ENCODE peak calls at places on chromosomes 12 and 14, in four cellular contexts. Y is tibial nerve, Z is ascending aorta, T is endothelial cell. K is an unnamed sample.

GRCh38 chr12:85807681-85808228 is 28.5 kb downstream of the RASSF9 start:
- DNase-seq in Y (no peak), Z (no peak), T (no peak), K (no peak)

GRCh38 chr14:95518045-95518751 is 1.7 kb upstream of the SYNE3 start:
- DNase-seq in Y (no peak), Z (peak), T (no peak), K (no peak)

GRCh38 chr12:19031032-19031431 is 98.5 kb upstream of the PLEKHA5 start:
- DNase-seq in Y (no peak), Z (no peak), T (no peak), K (no peak)

GRCh38 chr12:63948211-63948610 is 103.7 kb downstream of the SRGAP1 start:
- DNase-seq in Y (no peak), Z (no peak), T (no peak), K (no peak)

GRCh38 chr12:68042212-68042699 is 53.0 kb downstream of the IFNG-AS1 start:
- DNase-seq in Y (no peak), Z (no peak), T (no peak), K (no peak)

GRCh38 chr12:8449293-8449944 is 6.3 kb upstream of the CLEC6A start:
- DNase-seq in Y (no peak), Z (no peak), T (no peak), K (no peak)

GRCh38 chr14:39628087-39628486 is 195.9 kb upstream of the FBXO33 start:
- DNase-seq in Y (no peak), Z (no peak), T (no peak), K (no peak)

GRCh38 chr14:100122481-100123215 is 36.8 kb downstream of the DEGS2 start:
- DNase-seq in Y (no peak), Z (no peak), T (no peak), K (no peak)

GRCh38 chr14:101073598-101073965 is 170.1 kb upstream of the RTL1 start:
- DNase-seq in Y (no peak), Z (peak), T (no peak), K (peak)

GRCh38 chr12:120984351-120984898 is 6.1 kb downstream of the HNF1A start:
- DNase-seq in Y (no peak), Z (no peak), T (no peak), K (no peak)

GRCh38 chr12:55727643-55728184 is 1.1 kb downstream of the CD63 start:
- DNase-seq in Y (peak), Z (no peak), T (no peak), K (no peak)

GRCh38 chr12:20024194-20024593 is 344.1 kb upstream of the PDE3A start:
- DNase-seq in Y (peak), Z (no peak), T (no peak), K (no peak)

GRCh38 chr12:123744836-123745235 is 17.3 kb upstream of the DNAH10 start:
- DNase-seq in Y (no peak), Z (no peak), T (peak), K (no peak)

GRCh38 chr14:104925941-104926609 is 1.4 kb downstream of the PLD4 start:
- DNase-seq in Y (no peak), Z (peak), T (no peak), K (peak)

GRCh38 chr14:81453166-81453766 is 53.1 kb upstream of the STON2 start:
- DNase-seq in Y (peak), Z (no peak), T (peak), K (no peak)

GRCh38 chr14:76324133-76324532 is 51.8 kb upstream of the ESRRB start:
- DNase-seq in Y (no peak), Z (no peak), T (no peak), K (no peak)

GRCh38 chr14:94889520-94890312 is 119.8 kb upstream of the GSC start:
- DNase-seq in Y (no peak), Z (no peak), T (no peak), K (no peak)

GRCh38 chr14:30330452-30330851 is 228.5 kb upstream of the G2E3 start:
- DNase-seq in Y (no peak), Z (no peak), T (no peak), K (no peak)
- TF ChIP-seq CTCF in Y (no peak), Z (no peak), T (peak), K (no peak)

GRCh38 chr14:49306152-49306751 is 279.9 kb downstream of the RPS29 start:
- DNase-seq in Y (no peak), Z (no peak), T (no peak), K (no peak)
- TF ChIP-seq CTCF in Y (peak), Z (no peak), T (peak), K (peak)

GRCh38 chr14:63852817-63853730 is at the start of gene SYNE2:
- DNase-seq in Y (peak), Z (peak), T (peak), K (peak)
- TF ChIP-seq CTCF in Y (peak), Z (peak), T (no peak), K (no peak)

DNA sequence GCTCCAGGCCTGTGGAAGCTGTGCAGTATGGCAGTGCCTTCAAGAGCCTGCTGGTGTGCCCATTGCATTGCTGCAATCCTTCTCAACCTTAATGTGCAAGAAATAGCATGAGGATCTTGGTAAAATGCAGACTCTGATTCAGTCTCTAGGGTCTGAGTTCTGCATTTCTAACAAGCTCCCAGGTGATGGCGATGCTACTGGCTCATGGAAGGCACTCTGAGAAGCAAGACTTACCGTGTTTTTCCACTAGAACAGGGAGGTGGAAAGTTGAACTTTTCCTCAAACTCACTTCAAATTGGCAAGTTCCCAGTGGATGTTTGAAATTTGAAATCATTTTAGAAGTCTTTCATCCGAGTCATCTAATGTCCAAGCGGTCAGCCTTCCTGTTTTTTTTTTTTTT is 55.5 kb downstream of the MYRFL start:
- DNase-seq in Y (no peak), Z (no peak), T (no peak), K (no peak)
- TF ChIP-seq CTCF in Y (no peak), Z (no peak), T (no peak), K (no peak)

GRCh38 chr14:61453103-61453767 is 131.9 kb downstream of the PRKCH start:
- DNase-seq in Y (no peak), Z (no peak), T (no peak), K (no peak)
- TF ChIP-seq CTCF in Y (no peak), Z (no peak), T (no peak), K (no peak)

GRCh38 chr12:40760821-40761220 is 68.6 kb downstream of the CNTN1 start:
- DNase-seq in Y (no peak), Z (no peak), T (no peak), K (no peak)

GRCh38 chr12:40762072-40762471 is 69.8 kb downstream of the CNTN1 start:
- DNase-seq in Y (no peak), Z (no peak), T (no peak), K (no peak)
- TF ChIP-seq CTCF in Y (no peak), Z (no peak), T (no peak), K (no peak)

DNA sequence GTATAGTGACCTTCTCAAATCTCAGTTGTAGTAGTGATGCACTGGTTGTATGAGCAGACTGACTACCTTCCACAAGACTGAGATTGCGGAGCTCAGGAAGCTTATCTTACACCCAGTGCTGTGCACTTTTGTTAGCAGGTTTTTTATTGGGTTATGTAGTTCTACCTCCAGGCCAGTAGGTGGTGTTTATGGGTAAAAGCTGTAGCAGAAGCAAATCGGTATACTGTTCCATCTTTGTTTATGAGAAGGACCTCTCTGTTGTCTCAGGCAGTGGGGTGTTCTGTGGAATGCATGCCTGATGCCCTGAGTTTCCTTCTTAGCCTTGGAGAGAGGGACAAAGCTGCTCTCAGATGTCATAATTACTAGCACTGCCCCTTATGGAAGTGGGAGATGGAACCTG is 217.8 kb downstream of the LRFN5 start:
- DNase-seq in Y (no peak), Z (no peak), T (no peak), K (no peak)
- TF ChIP-seq CTCF in Y (no peak), Z (no peak), T (peak), K (no peak)

DNA sequence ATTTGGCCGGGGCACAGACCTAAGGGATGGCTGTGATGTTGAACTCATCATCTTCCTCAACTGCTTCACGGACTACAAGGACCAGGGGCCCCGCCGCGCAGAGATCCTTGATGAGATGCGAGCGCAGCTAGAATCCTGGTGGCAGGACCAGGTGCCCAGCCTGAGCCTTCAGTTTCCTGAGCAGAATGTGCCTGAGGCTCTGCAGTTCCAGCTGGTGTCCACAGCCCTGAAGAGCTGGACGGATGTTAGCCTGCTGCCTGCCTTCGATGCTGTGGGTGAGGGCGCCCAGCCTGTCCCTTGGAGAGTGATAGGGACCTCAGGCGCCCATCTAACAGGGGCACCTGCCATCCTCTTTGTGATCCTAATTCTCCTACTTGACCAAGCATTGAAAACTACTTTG is 12.4 kb downstream of the OAS3 start:
- DNase-seq in Y (no peak), Z (no peak), T (no peak), K (no peak)
- TF ChIP-seq CTCF in Y (no peak), Z (no peak), T (no peak), K (no peak)

K was measured in activated B cell treated with CpG ODN at 0.5 μM for 24 hours.